ENCODE peak calls at places on chromosome 22, in ten cellular contexts. B is CD4-positive, alpha-beta T cell; Z is kidney epithelial cell; V is pancreas; R is RWPE1; W is NB4; A is mucosa of descending colon; N is spleen; G is AG04449; Y is endothelial cell. D is an unnamed sample.

GRCh38 chr22:17191163-17191562 is 28.1 kb downstream of the ADA2 start:
- DNase-seq in V (no peak), G (no peak), R (no peak), Z (no peak), W (no peak), A (no peak), B (no peak), N (no peak), Y (no peak), D (no peak)

GRCh38 chr22:21000215-21000986 is 1.5 kb downstream of the THAP7 start:
- DNase-seq in Z (no peak), A (no peak), W (no peak), R (no peak), B (no peak), G (no peak), Y (no peak), N (peak), V (no peak), D (no peak)

GRCh38 chr22:49218142-49218541 is 609.5 kb downstream of the BRD1 start:
- DNase-seq in Y (no peak), A (no peak), Z (no peak), V (no peak), B (no peak), G (no peak), R (no peak), W (no peak), N (no peak), D (no peak)

GRCh38 chr22:45617948-45618347 is 53.7 kb upstream of the ATXN10 start:
- DNase-seq in R (no peak), N (no peak), W (no peak), V (no peak), Z (no peak), B (no peak), G (no peak), A (no peak), Y (no peak), D (no peak)

GRCh38 chr22:37472418-37473006 is 13.7 kb downstream of the MFNG start:
- DNase-seq in G (no peak), A (peak), Z (no peak), Y (peak), B (peak), V (no peak), W (peak), R (peak), N (no peak), D (no peak)

GRCh38 chr22:44325718-44326548 is 13.2 kb upstream of the SHISAL1 start:
- DNase-seq in N (no peak), A (no peak), Z (no peak), G (no peak), V (no peak), W (no peak), Y (no peak), R (no peak), B (no peak), D (no peak)

GRCh38 chr22:19802881-19803735 is 42.5 kb downstream of the TBX1 start:
- DNase-seq in V (no peak), W (no peak), Y (no peak), R (no peak), Z (no peak), G (no peak), A (no peak), B (no peak), N (peak), D (no peak)

GRCh38 chr22:41479671-41480396 is 10.9 kb downstream of the ACO2 start:
- DNase-seq in Z (no peak), W (no peak), V (no peak), G (no peak), A (no peak), Y (no peak), R (no peak), B (no peak), N (no peak), D (no peak)

GRCh38 chr22:44827666-44828065 is 75.3 kb downstream of the ARHGAP8 start:
- DNase-seq in V (no peak), A (no peak), N (no peak), Z (no peak), R (no peak), W (no peak), Y (no peak), G (no peak), B (no peak), D (no peak)

GRCh38 chr22:20249797-20250354 is 18.2 kb downstream of the RTN4R start:
- DNase-seq in V (no peak), Z (no peak), B (no peak), Y (no peak), W (no peak), N (no peak), R (no peak), G (no peak), A (no peak), D (no peak)

GRCh38 chr22:19876941-19877625 is 22.4 kb upstream of the GNB1L start:
- DNase-seq in W (no peak), N (peak), A (no peak), Y (no peak), G (no peak), V (no peak), B (peak), Z (no peak), R (no peak), D (no peak)

GRCh38 chr22:42544686-42545085 is 9.1 kb upstream of the SERHL2 start:
- DNase-seq in B (no peak), G (no peak), W (no peak), V (no peak), R (no peak), Y (no peak), N (no peak), Z (no peak), A (no peak), D (no peak)

GRCh38 chr22:45235851-45236342 is 4.8 kb downstream of the KIAA0930 start:
- DNase-seq in W (no peak), N (peak), Z (no peak), G (no peak), A (no peak), V (peak), B (no peak), Y (no peak), R (no peak), D (no peak)

GRCh38 chr22:44154431-44154942 is 26.2 kb upstream of the PARVG start:
- DNase-seq in V (no peak), A (no peak), Z (peak), W (peak), G (peak), B (no peak), N (no peak), Y (no peak), R (no peak), D (no peak)

GRCh38 chr22:27628891-27629631 is 172.5 kb downstream of the MN1 start:
- DNase-seq in G (no peak), A (no peak), Z (no peak), W (no peak), V (no peak), N (no peak), R (peak), B (no peak), Y (no peak), D (no peak)

GRCh38 chr22:37273126-37273845 is 9.0 kb upstream of the CYTH4 start:
- DNase-seq in A (no peak), W (peak), N (peak), G (no peak), B (no peak), R (no peak), Z (peak), Y (no peak), V (no peak), D (no peak)

GRCh38 chr22:35470903-35471321 is 69.7 kb upstream of the RASD2 start:
- DNase-seq in B (no peak), A (no peak), N (no peak), R (no peak), V (no peak), Z (no peak), G (no peak), W (peak), Y (no peak), D (no peak)
- TF ChIP-seq CTCF in B (no peak), A (no peak), N (no peak), R (no peak), V (no peak), Z (no peak), G (no peak), W (no peak), Y (no peak), D (no peak)

DNA sequence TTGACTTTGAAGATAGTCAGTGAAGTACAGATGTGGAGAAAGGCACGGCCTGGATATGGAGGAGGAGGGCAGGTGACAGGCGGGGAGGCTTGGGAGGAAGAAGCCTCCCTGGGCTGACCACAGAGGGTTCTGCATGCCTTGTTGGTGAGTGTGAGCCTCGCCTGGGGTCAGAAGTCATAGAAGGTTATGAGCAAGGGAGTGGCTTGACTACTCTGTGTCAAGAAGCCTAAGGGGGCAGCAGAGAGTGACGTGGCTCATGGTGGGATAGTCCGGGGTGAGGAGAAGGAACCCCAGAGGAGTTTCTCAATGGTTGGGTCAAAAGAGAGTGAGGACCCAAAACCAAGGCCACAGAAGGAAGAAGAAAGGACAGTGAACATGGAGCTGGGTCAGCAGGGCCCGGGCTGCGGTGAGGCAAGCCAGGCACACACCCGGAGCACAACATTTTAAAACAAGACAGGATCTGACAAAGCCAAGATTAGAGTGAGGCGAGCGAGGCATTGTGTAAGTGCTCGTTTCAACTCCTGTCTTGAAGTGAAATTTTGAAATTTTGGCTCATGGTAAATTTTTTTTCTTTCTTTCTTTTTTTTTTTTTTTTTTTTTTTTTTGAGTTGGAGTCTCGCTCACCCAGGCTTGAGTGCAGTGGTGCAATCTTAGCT is 31.9 kb downstream of the PDGFB start:
- DNase-seq in V (no peak), W (peak), G (no peak), Z (peak), R (peak), B (no peak), Y (no peak), A (no peak), N (peak), D (no peak)
- TF ChIP-seq CTCF in V (no peak), W (peak), G (no peak), Z (no peak), R (no peak), B (no peak), Y (no peak), A (no peak), N (no peak), D (no peak)

GRCh38 chr22:47783433-47784366 is 1021.2 kb downstream of the TBC1D22A start:
- DNase-seq in W (no peak), Z (no peak), R (no peak), Y (no peak), G (no peak), B (no peak), A (no peak), N (peak), V (no peak), D (no peak)
- TF ChIP-seq CTCF in W (peak), Z (no peak), R (no peak), Y (no peak), G (no peak), B (no peak), A (no peak), N (no peak), V (no peak), D (no peak)

DNA sequence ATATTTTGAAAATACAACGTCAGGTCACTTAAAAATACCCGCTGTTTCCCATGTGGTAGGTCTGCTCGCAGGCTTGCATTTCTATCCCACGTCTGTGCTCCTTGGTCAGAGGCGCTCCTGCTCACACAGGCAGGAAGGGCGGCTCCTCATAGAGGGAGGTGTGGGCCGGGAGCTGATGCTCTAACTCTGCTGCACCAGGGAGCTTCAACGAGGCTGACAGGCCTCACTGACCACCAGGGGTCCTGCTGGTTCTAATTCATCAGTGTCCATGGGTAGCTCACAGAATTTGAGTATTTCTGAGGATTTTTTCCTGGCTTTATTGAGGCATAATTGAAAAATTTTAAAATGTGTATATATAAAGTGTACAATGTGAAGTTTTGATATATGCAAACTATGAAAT is 68.5 kb downstream of the PIWIL3 start:
- DNase-seq in N (no peak), B (no peak), Z (no peak), A (no peak), R (no peak), W (no peak), V (no peak), G (no peak), Y (peak), D (no peak)
- TF ChIP-seq CTCF in N (no peak), B (no peak), Z (no peak), A (no peak), R (no peak), W (peak), V (no peak), G (no peak), Y (peak), D (no peak)

D was measured in D721Med.